ENCODE peak calls at places on chromosomes 12 and 14, in ten cellular contexts. One of them, this sample, is unnamed.

GRCh38 chr14:79426103-79426755 is 785.1 kb downstream of the DIO2 start:
- DNase-seq in neural crest cell: no peak
- DNase-seq in activated gamma-delta T cell treated with anti-CD3 and anti-CD28 coated beads, Interleukin-2, amount 50 U/mL, for 16 hours: no peak
- DNase-seq in NCI-H82: no peak
- DNase-seq in cardiac septum: no peak
- DNase-seq in GM20000: no peak
- DNase-seq in NCI-H1417: no peak
- DNase-seq in effector memory CD4-positive, alpha-beta T cell: no peak
- DNase-seq in CD8-positive, alpha-beta memory T cell: no peak
- DNase-seq in A673: no peak
- DNase-seq in this sample: no peak

GRCh38 chr12:86601550-86602308 is 345.5 kb upstream of the MGAT4C start:
- DNase-seq in GM20000: no peak
- DNase-seq in activated gamma-delta T cell treated with anti-CD3 and anti-CD28 coated beads, Interleukin-2, amount 50 U/mL, for 16 hours: no peak
- DNase-seq in cardiac septum: no peak
- DNase-seq in NCI-H82: no peak
- DNase-seq in A673: no peak
- DNase-seq in neural crest cell: no peak
- DNase-seq in NCI-H1417: no peak
- DNase-seq in effector memory CD4-positive, alpha-beta T cell: no peak
- DNase-seq in CD8-positive, alpha-beta memory T cell: no peak
- DNase-seq in this sample: no peak

GRCh38 chr14:60753264-60754126 is 18.9 kb downstream of the MNAT1 start:
- DNase-seq in GM20000: peak; percentile 74
- DNase-seq in effector memory CD4-positive, alpha-beta T cell: peak; percentile 29
- DNase-seq in CD8-positive, alpha-beta memory T cell: peak; percentile 78
- DNase-seq in A673: no peak
- DNase-seq in NCI-H1417: no peak
- DNase-seq in neural crest cell: no peak
- DNase-seq in cardiac septum: no peak
- DNase-seq in activated gamma-delta T cell treated with anti-CD3 and anti-CD28 coated beads, Interleukin-2, amount 50 U/mL, for 16 hours: peak; percentile 42
- DNase-seq in NCI-H82: no peak
- DNase-seq in this sample: no peak

GRCh38 chr12:89316705-89317139 is 35.6 kb downstream of the DUSP6 start:
- DNase-seq in activated gamma-delta T cell treated with anti-CD3 and anti-CD28 coated beads, Interleukin-2, amount 50 U/mL, for 16 hours: no peak
- DNase-seq in cardiac septum: no peak
- DNase-seq in NCI-H82: no peak
- DNase-seq in A673: no peak
- DNase-seq in CD8-positive, alpha-beta memory T cell: no peak
- DNase-seq in neural crest cell: no peak
- DNase-seq in GM20000: no peak
- DNase-seq in effector memory CD4-positive, alpha-beta T cell: no peak
- DNase-seq in NCI-H1417: no peak
- DNase-seq in this sample: no peak

GRCh38 chr12:65168606-65169310 is 625 bp upstream of the LEMD3 start:
- DNase-seq in neural crest cell: no peak
- DNase-seq in CD8-positive, alpha-beta memory T cell: no peak
- DNase-seq in NCI-H1417: no peak
- DNase-seq in cardiac septum: no peak
- DNase-seq in GM20000: peak; percentile 25
- DNase-seq in A673: no peak
- DNase-seq in activated gamma-delta T cell treated with anti-CD3 and anti-CD28 coated beads, Interleukin-2, amount 50 U/mL, for 16 hours: no peak
- DNase-seq in NCI-H82: no peak
- DNase-seq in effector memory CD4-positive, alpha-beta T cell: no peak
- DNase-seq in this sample: no peak

GRCh38 chr14:67641480-67641879 is 21.8 kb downstream of the ARG2 start:
- DNase-seq in A673: no peak
- DNase-seq in GM20000: no peak
- DNase-seq in activated gamma-delta T cell treated with anti-CD3 and anti-CD28 coated beads, Interleukin-2, amount 50 U/mL, for 16 hours: no peak
- DNase-seq in NCI-H1417: no peak
- DNase-seq in cardiac septum: no peak
- DNase-seq in CD8-positive, alpha-beta memory T cell: no peak
- DNase-seq in effector memory CD4-positive, alpha-beta T cell: no peak
- DNase-seq in neural crest cell: no peak
- DNase-seq in NCI-H82: no peak
- DNase-seq in this sample: no peak

GRCh38 chr12:45439039-45439438 is 223.1 kb downstream of the ANO6 start:
- DNase-seq in CD8-positive, alpha-beta memory T cell: no peak
- DNase-seq in NCI-H1417: no peak
- DNase-seq in activated gamma-delta T cell treated with anti-CD3 and anti-CD28 coated beads, Interleukin-2, amount 50 U/mL, for 16 hours: no peak
- DNase-seq in cardiac septum: no peak
- DNase-seq in GM20000: no peak
- DNase-seq in effector memory CD4-positive, alpha-beta T cell: no peak
- DNase-seq in NCI-H82: no peak
- DNase-seq in neural crest cell: no peak
- DNase-seq in A673: no peak
- DNase-seq in this sample: peak; percentile 45

GRCh38 chr12:97960741-97961608 is 498.4 kb downstream of the RMST start:
- DNase-seq in CD8-positive, alpha-beta memory T cell: no peak
- DNase-seq in effector memory CD4-positive, alpha-beta T cell: no peak
- DNase-seq in cardiac septum: no peak
- DNase-seq in GM20000: peak; percentile 35
- DNase-seq in NCI-H1417: peak; percentile 29
- DNase-seq in NCI-H82: peak; percentile 62
- DNase-seq in activated gamma-delta T cell treated with anti-CD3 and anti-CD28 coated beads, Interleukin-2, amount 50 U/mL, for 16 hours: no peak
- DNase-seq in neural crest cell: peak; percentile 53
- DNase-seq in A673: peak; percentile 56
- DNase-seq in this sample: peak; percentile 40

GRCh38 chr12:28129031-28129430 is 61.2 kb upstream of the CCDC91 start:
- DNase-seq in cardiac septum: no peak
- DNase-seq in CD8-positive, alpha-beta memory T cell: no peak
- DNase-seq in activated gamma-delta T cell treated with anti-CD3 and anti-CD28 coated beads, Interleukin-2, amount 50 U/mL, for 16 hours: no peak
- DNase-seq in neural crest cell: no peak
- DNase-seq in effector memory CD4-positive, alpha-beta T cell: no peak
- DNase-seq in NCI-H82: no peak
- DNase-seq in A673: no peak
- DNase-seq in NCI-H1417: no peak
- DNase-seq in GM20000: no peak
- DNase-seq in this sample: no peak

GRCh38 chr14:22987291-22987690 is 4.9 kb upstream of the AJUBA start:
- DNase-seq in NCI-H1417: no peak
- DNase-seq in effector memory CD4-positive, alpha-beta T cell: no peak
- DNase-seq in NCI-H82: no peak
- DNase-seq in GM20000: no peak
- DNase-seq in CD8-positive, alpha-beta memory T cell: no peak
- DNase-seq in A673: no peak
- DNase-seq in neural crest cell: no peak
- DNase-seq in cardiac septum: no peak
- DNase-seq in activated gamma-delta T cell treated with anti-CD3 and anti-CD28 coated beads, Interleukin-2, amount 50 U/mL, for 16 hours: no peak
- DNase-seq in this sample: no peak

GRCh38 chr12:48765753-48766162 is 23.1 kb downstream of the ADCY6 start:
- DNase-seq in activated gamma-delta T cell treated with anti-CD3 and anti-CD28 coated beads, Interleukin-2, amount 50 U/mL, for 16 hours: no peak
- DNase-seq in NCI-H1417: no peak
- DNase-seq in A673: no peak
- DNase-seq in CD8-positive, alpha-beta memory T cell: no peak
- DNase-seq in GM20000: peak; percentile 46
- DNase-seq in cardiac septum: no peak
- DNase-seq in effector memory CD4-positive, alpha-beta T cell: no peak
- DNase-seq in neural crest cell: no peak
- DNase-seq in NCI-H82: no peak
- DNase-seq in this sample: peak; percentile 19

GRCh38 chr12:51773145-51773869 is 75.2 kb downstream of the FIGNL2 start:
- DNase-seq in NCI-H82: no peak
- DNase-seq in CD8-positive, alpha-beta memory T cell: no peak
- DNase-seq in A673: peak; percentile 35
- DNase-seq in cardiac septum: no peak
- DNase-seq in NCI-H1417: no peak
- DNase-seq in effector memory CD4-positive, alpha-beta T cell: no peak
- DNase-seq in GM20000: no peak
- DNase-seq in activated gamma-delta T cell treated with anti-CD3 and anti-CD28 coated beads, Interleukin-2, amount 50 U/mL, for 16 hours: no peak
- DNase-seq in neural crest cell: no peak
- DNase-seq in this sample: peak; percentile 75

GRCh38 chr12:68792952-68793351 is 15.0 kb upstream of the MDM2 start:
- DNase-seq in activated gamma-delta T cell treated with anti-CD3 and anti-CD28 coated beads, Interleukin-2, amount 50 U/mL, for 16 hours: no peak
- DNase-seq in NCI-H1417: peak; percentile 30
- DNase-seq in CD8-positive, alpha-beta memory T cell: no peak
- DNase-seq in GM20000: peak; percentile 75
- DNase-seq in effector memory CD4-positive, alpha-beta T cell: no peak
- DNase-seq in A673: peak; percentile 57
- DNase-seq in neural crest cell: no peak
- DNase-seq in NCI-H82: peak; percentile 83
- DNase-seq in cardiac septum: no peak
- DNase-seq in this sample: peak; percentile 57

GRCh38 chr12:80269953-80270552 is 170.7 kb downstream of the OTOGL start:
- DNase-seq in effector memory CD4-positive, alpha-beta T cell: no peak
- DNase-seq in neural crest cell: peak; percentile 14
- DNase-seq in activated gamma-delta T cell treated with anti-CD3 and anti-CD28 coated beads, Interleukin-2, amount 50 U/mL, for 16 hours: no peak
- DNase-seq in CD8-positive, alpha-beta memory T cell: no peak
- DNase-seq in cardiac septum: no peak
- DNase-seq in NCI-H82: peak; percentile 73
- DNase-seq in A673: peak; percentile 67
- DNase-seq in GM20000: peak; percentile 21
- DNase-seq in NCI-H1417: peak; percentile 68
- DNase-seq in this sample: peak; percentile 34

GRCh38 chr12:94781835-94782234 is 131.5 kb upstream of the TMCC3 start:
- DNase-seq in NCI-H1417: no peak
- DNase-seq in NCI-H82: no peak
- DNase-seq in neural crest cell: no peak
- DNase-seq in effector memory CD4-positive, alpha-beta T cell: no peak
- DNase-seq in activated gamma-delta T cell treated with anti-CD3 and anti-CD28 coated beads, Interleukin-2, amount 50 U/mL, for 16 hours: no peak
- DNase-seq in A673: no peak
- DNase-seq in CD8-positive, alpha-beta memory T cell: no peak
- DNase-seq in GM20000: no peak
- DNase-seq in cardiac septum: no peak
- DNase-seq in this sample: no peak

GRCh38 chr12:24822121-24822899 is 126.6 kb downstream of the BCAT1 start:
- DNase-seq in NCI-H82: no peak
- DNase-seq in cardiac septum: no peak
- DNase-seq in GM20000: no peak
- DNase-seq in CD8-positive, alpha-beta memory T cell: no peak
- DNase-seq in NCI-H1417: no peak
- DNase-seq in activated gamma-delta T cell treated with anti-CD3 and anti-CD28 coated beads, Interleukin-2, amount 50 U/mL, for 16 hours: no peak
- DNase-seq in effector memory CD4-positive, alpha-beta T cell: no peak
- DNase-seq in neural crest cell: no peak
- DNase-seq in A673: no peak
- DNase-seq in this sample: peak; percentile 25

GRCh38 chr12:13864081-13864673 is 117.2 kb downstream of the GRIN2B start:
- DNase-seq in cardiac septum: peak; percentile 83
- DNase-seq in NCI-H1417: peak; percentile 74
- DNase-seq in A673: peak; percentile 75
- DNase-seq in activated gamma-delta T cell treated with anti-CD3 and anti-CD28 coated beads, Interleukin-2, amount 50 U/mL, for 16 hours: no peak
- DNase-seq in CD8-positive, alpha-beta memory T cell: no peak
- DNase-seq in NCI-H82: peak; percentile 81
- DNase-seq in GM20000: peak; percentile 69
- DNase-seq in effector memory CD4-positive, alpha-beta T cell: no peak
- DNase-seq in neural crest cell: peak; percentile 75
- DNase-seq in this sample: peak; percentile 37

GRCh38 chr14:28656704-28657255 is 109.8 kb upstream of the FOXG1 start:
- DNase-seq in activated gamma-delta T cell treated with anti-CD3 and anti-CD28 coated beads, Interleukin-2, amount 50 U/mL, for 16 hours: no peak
- DNase-seq in cardiac septum: no peak
- DNase-seq in A673: no peak
- DNase-seq in GM20000: no peak
- DNase-seq in NCI-H1417: peak; percentile 25
- DNase-seq in effector memory CD4-positive, alpha-beta T cell: no peak
- DNase-seq in NCI-H82: no peak
- DNase-seq in CD8-positive, alpha-beta memory T cell: no peak
- DNase-seq in neural crest cell: no peak
- DNase-seq in this sample: no peak

GRCh38 chr14:105317546-105317945 is 3.0 kb downstream of the PACS2 start:
- DNase-seq in NCI-H1417: no peak
- DNase-seq in GM20000: no peak
- DNase-seq in neural crest cell: no peak
- DNase-seq in cardiac septum: no peak
- DNase-seq in A673: peak; percentile 28
- DNase-seq in CD8-positive, alpha-beta memory T cell: no peak
- DNase-seq in activated gamma-delta T cell treated with anti-CD3 and anti-CD28 coated beads, Interleukin-2, amount 50 U/mL, for 16 hours: no peak
- DNase-seq in effector memory CD4-positive, alpha-beta T cell: no peak
- DNase-seq in NCI-H82: no peak
- DNase-seq in this sample: no peak

GRCh38 chr14:101821528-101821927 is 60.0 kb downstream of the PPP2R5C start:
- DNase-seq in neural crest cell: no peak
- DNase-seq in effector memory CD4-positive, alpha-beta T cell: peak; percentile 61
- DNase-seq in CD8-positive, alpha-beta memory T cell: peak; percentile 79
- DNase-seq in NCI-H1417: no peak
- DNase-seq in A673: no peak
- DNase-seq in cardiac septum: no peak
- DNase-seq in NCI-H82: no peak
- DNase-seq in GM20000: no peak
- DNase-seq in activated gamma-delta T cell treated with anti-CD3 and anti-CD28 coated beads, Interleukin-2, amount 50 U/mL, for 16 hours: peak; percentile 50
- DNase-seq in this sample: no peak

GRCh38 chr12:5922500-5922899 is 22.6 kb downstream of the ANO2 start:
- DNase-seq in neural crest cell: no peak
- DNase-seq in activated gamma-delta T cell treated with anti-CD3 and anti-CD28 coated beads, Interleukin-2, amount 50 U/mL, for 16 hours: no peak
- DNase-seq in cardiac septum: no peak
- DNase-seq in CD8-positive, alpha-beta memory T cell: no peak
- DNase-seq in NCI-H1417: no peak
- DNase-seq in effector memory CD4-positive, alpha-beta T cell: no peak
- DNase-seq in NCI-H82: no peak
- DNase-seq in A673: no peak
- DNase-seq in GM20000: no peak
- DNase-seq in this sample: no peak

GRCh38 chr12:51848843-51849735 is 571 bp upstream of the FIGNL2 start:
- DNase-seq in CD8-positive, alpha-beta memory T cell: no peak
- DNase-seq in GM20000: no peak
- DNase-seq in NCI-H82: peak; percentile 59
- DNase-seq in neural crest cell: peak; percentile 49
- DNase-seq in A673: no peak
- DNase-seq in effector memory CD4-positive, alpha-beta T cell: no peak
- DNase-seq in activated gamma-delta T cell treated with anti-CD3 and anti-CD28 coated beads, Interleukin-2, amount 50 U/mL, for 16 hours: no peak
- DNase-seq in cardiac septum: no peak
- DNase-seq in NCI-H1417: no peak
- DNase-seq in this sample: no peak

GRCh38 chr14:88553886-88554457 is 835 bp downstream of the PTPN21 start:
- DNase-seq in activated gamma-delta T cell treated with anti-CD3 and anti-CD28 coated beads, Interleukin-2, amount 50 U/mL, for 16 hours: no peak
- DNase-seq in A673: peak; percentile 12
- DNase-seq in NCI-H82: peak; percentile 35
- DNase-seq in cardiac septum: no peak
- DNase-seq in GM20000: no peak
- DNase-seq in CD8-positive, alpha-beta memory T cell: no peak
- DNase-seq in effector memory CD4-positive, alpha-beta T cell: no peak
- DNase-seq in neural crest cell: no peak
- DNase-seq in NCI-H1417: no peak
- DNase-seq in this sample: no peak

GRCh38 chr12:58530421-58531067 is 389.8 kb downstream of the LRIG3 start:
- DNase-seq in NCI-H82: no peak
- DNase-seq in A673: no peak
- DNase-seq in GM20000: no peak
- DNase-seq in effector memory CD4-positive, alpha-beta T cell: no peak
- DNase-seq in cardiac septum: no peak
- DNase-seq in NCI-H1417: no peak
- DNase-seq in neural crest cell: no peak
- DNase-seq in CD8-positive, alpha-beta memory T cell: no peak
- DNase-seq in activated gamma-delta T cell treated with anti-CD3 and anti-CD28 coated beads, Interleukin-2, amount 50 U/mL, for 16 hours: no peak
- DNase-seq in this sample: peak; percentile 52